ENCODE peak calls at places on chromosomes 6 and 20, in eight cellular contexts. A is pancreas, I is PC-3, V is A549, F is suprapubic skin, W is heart right ventricle, U is A673, Y is left lung. O is an unnamed sample.

GRCh38 chr6:94668896-94669295 is 908.4 kb upstream of the MANEA start:
- DNase-seq in A (no peak), I (no peak), V (no peak), F (no peak), W (no peak), U (no peak), Y (no peak), O (no peak)

GRCh38 chr20:45946149-45946970 is 11.9 kb downstream of the PCIF1 start:
- DNase-seq in A (no peak), I (no peak), V (no peak), F (no peak), W (no peak), U (no peak), Y (peak; percentile 79), O (no peak)

GRCh38 chr6:80003841-80004198 is 629 bp upstream of the TTK start:
- DNase-seq in A (no peak), I (no peak), V (no peak), F (no peak), W (no peak), U (no peak), Y (peak; percentile 38), O (no peak)

GRCh38 chr6:10585232-10585887 is 64.2 kb downstream of the GCNT2 start:
- DNase-seq in A (no peak), I (no peak), V (no peak), F (no peak), W (no peak), U (peak; percentile 39), Y (no peak), O (no peak)

GRCh38 chr6:14542670-14543366 is 425.2 kb downstream of the CD83 start:
- DNase-seq in A (no peak), I (peak; percentile 64), V (no peak), F (no peak), W (no peak), U (peak; percentile 67), Y (no peak), O (no peak)

GRCh38 chr6:117829594-117830319 is 77.3 kb upstream of the SLC35F1 start:
- DNase-seq in A (no peak), I (peak; percentile 47), V (peak; percentile 45), F (no peak), W (no peak), U (peak; percentile 71), Y (no peak), O (no peak)

GRCh38 chr6:164072240-164072666 is 657.7 kb downstream of the QKI start:
- DNase-seq in A (no peak), I (no peak), V (no peak), F (no peak), W (no peak), U (no peak), Y (no peak), O (no peak)

GRCh38 chr20:6920991-6921613 is 153.6 kb downstream of the BMP2 start:
- DNase-seq in A (no peak), I (peak; percentile 8), V (no peak), F (no peak), W (no peak), U (no peak), Y (no peak), O (no peak)

GRCh38 chr6:42212442-42212841 is 5.2 kb downstream of the MRPS10 start:
- DNase-seq in A (no peak), I (peak; percentile 91), V (no peak), F (no peak), W (no peak), U (no peak), Y (no peak), O (no peak)

GRCh38 chr20:32329817-32330554 is 28.1 kb upstream of the ASXL1 start:
- DNase-seq in A (no peak), I (no peak), V (no peak), F (no peak), W (no peak), U (no peak), Y (no peak), O (no peak)

GRCh38 chr6:159066479-159066878 is 21.7 kb upstream of the TAGAP start:
- DNase-seq in A (no peak), I (no peak), V (no peak), F (no peak), W (no peak), U (no peak), Y (no peak), O (no peak)

GRCh38 chr6:38599261-38599660 is 40.5 kb downstream of the BTBD9 start:
- DNase-seq in A (no peak), I (no peak), V (no peak), F (no peak), W (no peak), U (no peak), Y (peak; percentile 60), O (no peak)

GRCh38 chr6:41197234-41197633 is 3.7 kb downstream of the TREML2 start:
- DNase-seq in A (no peak), I (no peak), V (no peak), F (no peak), W (no peak), U (no peak), Y (no peak), O (no peak)

GRCh38 chr6:145673504-145673903 is 61.8 kb downstream of the EPM2A start:
- DNase-seq in A (no peak), I (no peak), V (no peak), F (no peak), W (no peak), U (no peak), Y (no peak), O (no peak)

GRCh38 chr20:62914970-62915457 is 11.3 kb downstream of the DIDO1 start:
- DNase-seq in A (no peak), I (no peak), V (peak; percentile 41), F (no peak), W (peak; percentile 58), U (peak; percentile 50), Y (no peak), O (no peak)

GRCh38 chr6:170480045-170480714 is 72.9 kb downstream of the PSMB1 start:
- DNase-seq in A (no peak), I (no peak), V (no peak), F (no peak), W (peak; percentile 32), U (no peak), Y (no peak), O (no peak)

GRCh38 chr6:105015482-105015881 is 58.6 kb downstream of the LIN28B start:
- DNase-seq in A (no peak), I (peak; percentile 15), V (no peak), F (no peak), W (no peak), U (peak; percentile 52), Y (no peak), O (no peak)

GRCh38 chr6:81241717-81242116 is 510.8 kb downstream of the TENT5A start:
- DNase-seq in A (no peak), I (peak; percentile 52), V (peak; percentile 4), F (no peak), W (no peak), U (peak; percentile 73), Y (no peak), O (no peak)

GRCh38 chr6:27889628-27890315 is 22.4 kb downstream of the OR2B2 start:
- DNase-seq in A (no peak), I (no peak), V (peak; percentile 37), F (no peak), W (no peak), U (peak; percentile 68), Y (no peak), O (no peak)

GRCh38 chr6:80872194-80872950 is 765.9 kb downstream of the BCKDHB start:
- DNase-seq in A (no peak), I (no peak), V (no peak), F (no peak), W (peak; percentile 22), U (peak; percentile 88), Y (no peak), O (no peak)

GRCh38 chr6:164085086-164085485 is 670.6 kb downstream of the QKI start:
- DNase-seq in A (no peak), I (no peak), V (no peak), F (no peak), W (no peak), U (no peak), Y (no peak), O (peak; percentile 77)

GRCh38 chr6:41785689-41786450 is 1.6 kb upstream of the TOMM6 start:
- DNase-seq in A (peak; percentile 29), I (no peak), V (no peak), F (no peak), W (no peak), U (peak; percentile 24), Y (no peak), O (peak; percentile 47)

GRCh38 chr20:41480054-41480770 is 113.6 kb upstream of the EMILIN3 start:
- DNase-seq in A (no peak), I (no peak), V (no peak), F (no peak), W (no peak), U (no peak), Y (no peak), O (no peak)

GRCh38 chr20:63692436-63693078 is 3.9 kb upstream of the TNFRSF6B start:
- DNase-seq in A (no peak), I (peak; percentile 32), V (peak; percentile 76), F (no peak), W (no peak), U (no peak), Y (no peak), O (no peak)

GRCh38 chr6:42281570-42281969 is 63.9 kb upstream of the MRPS10 start:
- DNase-seq in A (no peak), I (no peak), V (no peak), F (no peak), W (no peak), U (no peak), Y (no peak), O (no peak)

GRCh38 chr6:156963712-156964700 is 186.8 kb downstream of the ARID1B start:
- DNase-seq in A (no peak), I (peak; percentile 58), V (peak; percentile 33), F (no peak), W (no peak), U (peak; percentile 20), Y (no peak), O (no peak)

GRCh38 chr6:71478834-71479541 is 190.4 kb downstream of the OGFRL1 start:
- DNase-seq in A (no peak), I (peak; percentile 79), V (peak; percentile 17), F (no peak), W (no peak), U (peak; percentile 90), Y (no peak), O (no peak)
- H3K4me3 ChIP-seq in A (no peak overlapping the region), I (peak overlapping the region; percentile 13), V (no peak overlapping the region), F (no peak overlapping the region), W (no peak overlapping the region), U (no peak overlapping the region), Y (no peak overlapping the region), O (no peak overlapping the region)

GRCh38 chr20:61210862-61211261 is 41.2 kb upstream of the CDH4 start:
- DNase-seq in A (no peak), I (no peak), V (no peak), F (no peak), W (no peak), U (no peak), Y (no peak), O (no peak)
- TF ChIP-seq CTCF in A (no peak), I (no peak), V (no peak), F (no peak), W (no peak), U (no peak), Y (no peak), O (no peak)

GRCh38 chr6:16836186-16836981 is 75.1 kb upstream of the ATXN1 start:
- DNase-seq in A (no peak), I (no peak), V (no peak), F (no peak), W (peak; percentile 8), U (no peak), Y (no peak), O (no peak)
- H3K27ac ChIP-seq in A (no peak overlapping the region), I (no peak overlapping the region), V (no peak overlapping the region), F (peak overlapping the region; percentile 38), W (peak overlapping the region; percentile 65), U (no peak overlapping the region), Y (peak overlapping the region; percentile 20), O (peak overlapping the region; percentile 77)

GRCh38 chr20:26354521-26354920 is 657.9 kb upstream of the ZNF337 start:
- DNase-seq in A (no peak), I (no peak), V (no peak), F (no peak), W (no peak), U (no peak), Y (no peak), O (no peak)
- H3K4me3 ChIP-seq in A (no peak overlapping the region), I (no peak overlapping the region), V (no peak overlapping the region), F (no peak overlapping the region), W (no peak overlapping the region), U (no peak overlapping the region), Y (no peak overlapping the region), O (no peak overlapping the region)

O was measured in dorsolateral prefrontal cortex.